ENCODE peak calls at places on chromosomes 2 and 18, in four cellular contexts. T is A673, A is PC-3, X is HCT116. Y is an unnamed sample. For H3K9me3, the result is how much of the 10 kb centered on the place peaks cover.

GRCh38 chr18:77248873-77249582 is 620 bp upstream of the GALR1 start:
- DNase-seq in T (no peak), A (no peak), X (no peak), Y (no peak)

GRCh38 chr2:48508461-48509124 is 21.4 kb upstream of the STON1 start:
- DNase-seq in T (no peak), A (peak), X (no peak), Y (peak)

GRCh38 chr2:69916151-69916550 is 1.2 kb downstream of the MXD1 start:
- DNase-seq in T (no peak), A (peak), X (no peak), Y (no peak)

GRCh38 chr18:12741351-12741750 is 38.5 kb downstream of the PSMG2 start:
- DNase-seq in T (no peak), A (peak), X (no peak), Y (no peak)

GRCh38 chr2:172021955-172022354 is 22.2 kb downstream of the METAP1D start:
- DNase-seq in T (peak), A (no peak), X (no peak), Y (peak)

GRCh38 chr2:201450910-201451329 is 338 bp downstream of the TRAK2 start:
- DNase-seq in T (peak), A (peak), X (no peak), Y (no peak)

GRCh38 chr2:199449455-199449854 is 8.3 kb downstream of the SATB2 start:
- DNase-seq in T (no peak), A (no peak), X (no peak), Y (no peak)

GRCh38 chr2:212832211-212833195 is 293.9 kb upstream of the ERBB4 start:
- DNase-seq in T (no peak), A (no peak), X (no peak), Y (no peak)

GRCh38 chr2:26569216-26570082 is 71.7 kb downstream of the CIB4 start:
- DNase-seq in T (no peak), A (no peak), X (no peak), Y (no peak)

GRCh38 chr2:201093573-201093972 is 21.8 kb downstream of the NDUFB3 start:
- DNase-seq in T (no peak), A (no peak), X (no peak), Y (no peak)

GRCh38 chr2:209113030-209113429 is 310.8 kb upstream of the MAP2 start:
- DNase-seq in T (no peak), A (no peak), X (no peak), Y (no peak)

GRCh38 chr2:219274392-219274921 is 4.7 kb upstream of the DNAJB2 start:
- DNase-seq in T (peak), A (peak), X (peak), Y (no peak)

GRCh38 chr2:134763164-134763710 is 44.4 kb upstream of the TMEM163 start:
- DNase-seq in T (no peak), A (no peak), X (no peak), Y (no peak)

GRCh38 chr2:171272039-171272438 is 111.3 kb upstream of the TLK1 start:
- DNase-seq in T (no peak), A (peak), X (peak), Y (no peak)

GRCh38 chr2:65877331-65877791 is 445.0 kb upstream of the SPRED2 start:
- DNase-seq in T (no peak), A (no peak), X (no peak), Y (no peak)

GRCh38 chr2:172398444-172398843 is 28.9 kb upstream of the ITGA6 start:
- DNase-seq in T (no peak), A (peak), X (peak), Y (no peak)

GRCh38 chr2:25089605-25090424 is 47.9 kb downstream of the EFR3B start:
- DNase-seq in T (no peak), A (no peak), X (no peak), Y (no peak)

GRCh38 chr2:235330775-235331438 is 162.9 kb upstream of the AGAP1 start:
- DNase-seq in T (peak), A (peak), X (peak), Y (no peak)

GRCh38 chr2:102449370-102449974 is 23.6 kb upstream of the SLC9A4 start:
- DNase-seq in T (peak), A (peak), X (peak), Y (peak)

GRCh38 chr18:63848159-63848558 is 39.3 kb upstream of the SERPINB2 start:
- DNase-seq in T (peak), A (peak), X (peak), Y (peak)

DNA sequence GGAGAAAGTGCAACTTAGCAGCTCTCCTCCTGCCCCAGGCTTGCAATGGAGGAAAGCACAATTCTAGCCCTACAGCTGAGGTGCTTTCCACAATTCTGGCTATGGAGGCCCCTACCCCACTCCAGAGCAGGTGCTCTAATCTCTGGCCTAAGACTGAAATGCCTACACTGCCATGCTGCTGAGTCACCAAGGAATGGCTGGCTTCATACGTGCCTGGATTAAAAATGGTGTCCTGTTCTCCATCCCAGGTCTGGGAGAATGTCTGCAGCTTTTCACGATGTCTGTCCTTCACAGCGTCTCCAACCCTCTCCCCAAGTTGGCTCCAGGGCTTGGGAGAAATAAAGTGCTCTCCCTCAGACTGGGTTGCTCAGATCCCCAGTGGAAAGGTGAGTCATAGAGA is 48.5 kb downstream of the MBOAT2 start:
- DNase-seq in T (no peak), A (no peak), X (no peak), Y (no peak)
- H3K9me3 ChIP-seq in T (under half), A (under half), X (under half), Y (under half)

GRCh38 chr2:46050489-46050888 is 246.7 kb upstream of the EPAS1 start:
- DNase-seq in T (no peak), A (no peak), X (no peak), Y (no peak)

GRCh38 chr2:46050027-46050426 is 247.2 kb upstream of the EPAS1 start:
- DNase-seq in T (no peak), A (no peak), X (no peak), Y (no peak)

GRCh38 chr2:46056541-46056940 is 240.7 kb upstream of the EPAS1 start:
- DNase-seq in T (no peak), A (peak), X (no peak), Y (no peak)

GRCh38 chr2:46051103-46051502 is 246.1 kb upstream of the EPAS1 start:
- DNase-seq in T (no peak), A (no peak), X (no peak), Y (no peak)

DNA sequence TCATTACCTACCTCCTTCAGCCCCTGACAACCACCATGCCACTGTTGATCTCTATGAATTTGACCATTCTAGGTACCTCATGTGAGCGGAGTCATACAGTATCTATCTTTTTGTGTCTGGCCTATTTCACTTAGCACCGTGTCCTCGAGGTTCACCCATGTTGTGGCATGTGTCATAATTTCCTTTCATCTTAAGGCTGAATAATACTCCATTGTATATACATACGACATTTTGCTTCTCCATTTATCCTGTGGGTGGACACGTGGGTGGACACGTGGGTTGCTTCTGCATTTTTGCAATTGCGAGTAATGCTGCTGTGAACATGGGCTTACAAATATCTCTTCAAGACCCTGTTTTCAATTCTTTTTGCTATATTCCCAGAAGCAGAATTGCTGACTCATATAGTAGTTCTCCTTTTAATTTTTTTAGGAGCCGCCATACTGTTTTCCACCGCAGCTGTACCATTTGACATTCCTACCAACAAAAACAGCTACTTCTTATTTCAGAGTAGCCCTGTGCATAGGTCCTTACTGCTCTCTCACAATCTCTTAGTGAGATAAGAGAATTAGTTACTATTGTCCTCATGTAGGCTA is 243.6 kb upstream of the EPAS1 start:
- DNase-seq in T (no peak), A (no peak), X (no peak), Y (no peak)
- TF ChIP-seq EZH2 in T (no peak), A (no peak), X (no peak), Y (no peak)

DNA sequence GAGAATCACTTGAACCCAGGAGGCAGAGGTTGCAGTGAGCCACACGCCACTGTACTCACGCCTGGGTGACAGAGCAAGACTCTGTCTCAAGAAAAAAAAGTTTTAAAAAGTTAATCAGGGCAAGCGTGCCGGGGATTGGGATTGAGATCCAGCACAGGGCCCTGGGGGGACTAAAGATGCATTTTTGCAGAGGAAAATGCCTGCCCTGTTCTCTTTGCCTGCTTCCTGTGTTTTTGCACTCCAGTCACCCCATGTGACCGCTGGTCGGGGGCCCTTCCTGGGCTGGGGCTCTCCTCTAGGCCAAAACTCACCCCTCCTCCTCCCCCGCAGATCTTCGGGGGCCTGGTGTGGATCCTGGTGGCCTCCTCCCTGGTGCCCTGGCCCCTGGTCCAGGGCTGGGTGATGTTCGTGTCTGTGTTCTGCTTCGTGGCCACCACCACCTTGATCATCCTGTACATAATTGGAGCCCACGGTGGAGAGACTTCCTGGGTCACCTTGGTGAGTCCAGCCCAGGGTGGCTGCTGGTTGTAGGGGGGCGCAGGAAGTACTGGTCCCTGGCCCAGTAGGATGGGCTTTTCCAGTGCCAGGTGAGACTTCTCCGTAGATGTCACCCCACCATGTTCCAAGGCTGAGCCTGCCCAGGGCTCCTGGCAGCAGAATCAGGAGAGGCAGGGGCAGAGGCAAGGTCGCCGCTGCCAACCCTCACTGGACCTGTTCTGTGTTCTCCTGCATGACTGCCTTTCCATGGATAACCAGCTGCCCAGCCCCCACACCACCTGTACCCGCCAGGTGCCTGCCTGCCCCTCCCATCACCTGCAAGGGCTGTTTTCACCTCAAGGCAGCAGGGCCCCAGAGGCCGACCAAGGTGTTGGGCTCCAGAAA is 22.4 kb downstream of the MAL start:
- DNase-seq in T (no peak), A (no peak), X (no peak), Y (no peak)
- H3K27ac ChIP-seq in T (no peak), A (no peak), X (no peak), Y (no peak)

GRCh38 chr18:78625446-78625845 is 354.2 kb upstream of the SALL3 start:
- DNase-seq in T (no peak), A (no peak), X (no peak), Y (no peak)
- H3K9me3 ChIP-seq in T (under half), A (under half), X (under half), Y (under half)